ENCODE peak calls at places on chromosomes 4 and X, in nine cellular contexts. A is choroid plexus epithelial cell; P is T47D; Z is Caki2; N is progenitor cell of endocrine pancreas; T is adipocyte; E is stimulated activated effector memory CD8-positive, alpha-beta T cell treated with anti-CD3 and anti-CD28 coated beads, Interleukin-12 subunit alpha, Interleukin-12 subunit beta, amount 100 ng/mL, for 72 hours; G is HTR-8/SVneo; L is endothelial cell. M is an unnamed sample.

GRCh38 chr4:172654482-172654881 is 514.1 kb upstream of the GALNT7 start:
- DNase-seq in A (no peak), P (no peak), Z (peak), N (no peak), T (no peak), E (no peak), G (no peak), L (no peak), M (no peak)

GRCh38 chr4:169251291-169252235 is 19.2 kb downstream of the SH3RF1 start:
- DNase-seq in A (peak), P (no peak), Z (peak), N (no peak), T (peak), E (no peak), G (no peak), L (no peak), M (peak)

GRCh38 chr4:7777871-7778523 is 161.7 kb downstream of the AFAP1 start:
- DNase-seq in A (peak), P (no peak), Z (no peak), N (no peak), T (no peak), E (no peak), G (no peak), L (no peak), M (no peak)

GRCh38 chrX:103400931-103401330 is 24.6 kb downstream of the BEX3 start:
- DNase-seq in A (no peak), P (no peak), Z (peak), N (no peak), T (no peak), E (no peak), G (no peak), L (no peak), M (no peak)

GRCh38 chr4:38610844-38611550 is 53.0 kb upstream of the KLF3 start:
- DNase-seq in A (no peak), P (peak), Z (no peak), N (no peak), T (no peak), E (no peak), G (no peak), L (no peak), M (peak)

GRCh38 chr4:2794707-2795557 is 2.0 kb downstream of the SH3BP2 start:
- DNase-seq in A (peak), P (no peak), Z (peak), N (no peak), T (peak), E (peak), G (no peak), L (peak), M (peak)

GRCh38 chr4:1290165-1290977 is 680 bp downstream of the MAEA start:
- DNase-seq in A (peak), P (peak), Z (no peak), N (no peak), T (peak), E (no peak), G (no peak), L (no peak), M (peak)

GRCh38 chr4:178577933-178578332 is 1135.7 kb upstream of the AGA start:
- DNase-seq in A (no peak), P (peak), Z (no peak), N (no peak), T (no peak), E (no peak), G (no peak), L (no peak), M (peak)

GRCh38 chrX:85622635-85623034 is 243.2 kb upstream of the POF1B start:
- DNase-seq in A (no peak), P (no peak), Z (no peak), N (no peak), T (no peak), E (no peak), G (no peak), L (no peak), M (no peak)

GRCh38 chr4:2962099-2962455 is 1.1 kb downstream of the NOP14 start:
- DNase-seq in A (no peak), P (no peak), Z (no peak), N (no peak), T (peak), E (peak), G (no peak), L (no peak), M (no peak)

GRCh38 chrX:22526339-22526738 is 253.6 kb downstream of the CBLL2 start:
- DNase-seq in A (peak), P (no peak), Z (peak), N (no peak), T (peak), E (no peak), G (peak), L (no peak), M (peak)

GRCh38 chr4:174137698-174138097 is 145.8 kb downstream of the FBXO8 start:
- DNase-seq in A (no peak), P (peak), Z (no peak), N (no peak), T (no peak), E (no peak), G (no peak), L (no peak), M (no peak)

GRCh38 chrX:8341814-8342590 is 122.6 kb upstream of the VCX3B start:
- DNase-seq in A (no peak), P (no peak), Z (peak), N (no peak), T (no peak), E (no peak), G (no peak), L (no peak), M (peak)

GRCh38 chr4:102564399-102564921 is 63.3 kb downstream of the NFKB1 start:
- DNase-seq in A (peak), P (no peak), Z (peak), N (no peak), T (no peak), E (no peak), G (no peak), L (no peak), M (peak)

GRCh38 chrX:118872102-118872566 is 48.5 kb downstream of the ZCCHC12 start:
- DNase-seq in A (no peak), P (peak), Z (no peak), N (no peak), T (peak), E (no peak), G (no peak), L (no peak), M (peak)

GRCh38 chrX:147948531-147948930 is 32.6 kb upstream of the FMR1NB start:
- DNase-seq in A (no peak), P (no peak), Z (no peak), N (no peak), T (no peak), E (no peak), G (no peak), L (no peak), M (no peak)

GRCh38 chr4:184190711-184191110 is 27.0 kb downstream of the ENPP6 start:
- DNase-seq in A (no peak), P (no peak), Z (no peak), N (no peak), T (no peak), E (no peak), G (no peak), L (no peak), M (no peak)

GRCh38 chr4:10160280-10160856 is 43.8 kb upstream of the WDR1 start:
- DNase-seq in A (peak), P (peak), Z (no peak), N (no peak), T (no peak), E (no peak), G (no peak), L (peak), M (peak)

GRCh38 chr4:15349965-15350364 is 77.9 kb upstream of the C1QTNF7 start:
- DNase-seq in A (no peak), P (no peak), Z (no peak), N (no peak), T (no peak), E (no peak), G (no peak), L (no peak), M (no peak)

GRCh38 chr4:122772311-122772710 is 39.8 kb downstream of the BBS12 start:
- DNase-seq in A (peak), P (peak), Z (no peak), N (no peak), T (peak), E (no peak), G (no peak), L (no peak), M (no peak)

GRCh38 chrX:118552501-118552900 is 56.9 kb downstream of the DOCK11 start:
- DNase-seq in A (peak), P (no peak), Z (peak), N (no peak), T (peak), E (no peak), G (no peak), L (no peak), M (no peak)

GRCh38 chr4:84179413-84179812 is 319.7 kb downstream of the NKX6-1 start:
- DNase-seq in A (no peak), P (no peak), Z (no peak), N (no peak), T (no peak), E (no peak), G (no peak), L (no peak), M (no peak)

GRCh38 chrX:23662187-23662586 is 5.1 kb upstream of the PRDX4 start:
- DNase-seq in A (no peak), P (no peak), Z (no peak), N (no peak), T (no peak), E (no peak), G (no peak), L (no peak), M (no peak)

GRCh38 chr4:2587215-2587823 is 50.9 kb downstream of the FAM193A start:
- DNase-seq in A (no peak), P (no peak), Z (no peak), N (no peak), T (no peak), E (no peak), G (no peak), L (no peak), M (no peak)

GRCh38 chr4:1404573-1405248 is 1.5 kb downstream of the NKX1-1 start:
- DNase-seq in A (no peak), P (no peak), Z (no peak), N (no peak), T (no peak), E (no peak), G (no peak), L (no peak), M (no peak)

GRCh38 chr4:27176881-27177280 is 316.2 kb downstream of the STIM2 start:
- DNase-seq in A (no peak), P (no peak), Z (no peak), N (no peak), T (no peak), E (no peak), G (no peak), L (no peak), M (no peak)

GRCh38 chr4:177574446-177574845 is 132.2 kb upstream of the AGA start:
- DNase-seq in A (peak), P (no peak), Z (peak), N (no peak), T (no peak), E (no peak), G (no peak), L (no peak), M (peak)

GRCh38 chr4:24513718-24514117 is 70.6 kb downstream of the DHX15 start:
- DNase-seq in A (no peak), P (no peak), Z (no peak), N (no peak), T (no peak), E (no peak), G (no peak), L (no peak), M (no peak)

GRCh38 chr4:77734928-77735327 is 84.2 kb downstream of the CNOT6L start:
- DNase-seq in A (peak), P (no peak), Z (peak), N (no peak), T (peak), E (no peak), G (peak), L (no peak), M (peak)

GRCh38 chrX:104806346-104806745 is 240.3 kb downstream of the IL1RAPL2 start:
- DNase-seq in A (no peak), P (peak), Z (no peak), N (no peak), T (no peak), E (no peak), G (no peak), L (no peak), M (peak)

GRCh38 chrX:21730011-21730410 is 27.9 kb downstream of the SMPX start:
- DNase-seq in A (peak), P (no peak), Z (no peak), N (no peak), T (no peak), E (no peak), G (no peak), L (no peak), M (no peak)

GRCh38 chrX:49838374-49838773 is 9.3 kb downstream of the PAGE4 start:
- DNase-seq in A (peak), P (peak), Z (peak), N (no peak), T (peak), E (no peak), G (peak), L (peak), M (peak)

GRCh38 chr4:166049036-166049435 is 176.0 kb downstream of the TLL1 start:
- DNase-seq in A (no peak), P (no peak), Z (no peak), N (no peak), T (no peak), E (no peak), G (no peak), L (no peak), M (no peak)

GRCh38 chr4:151687021-151687640 is 73.7 kb downstream of the GATB start:
- DNase-seq in A (no peak), P (no peak), Z (no peak), N (no peak), T (peak), E (no peak), G (peak), L (no peak), M (peak)

GRCh38 chr4:181569553-181569952 is 673.6 kb upstream of the TENM3 start:
- DNase-seq in A (peak), P (peak), Z (peak), N (no peak), T (peak), E (no peak), G (peak), L (no peak), M (peak)

GRCh38 chr4:173505924-173506779 is 23.9 kb downstream of the HAND2 start:
- DNase-seq in A (peak), P (peak), Z (no peak), N (peak), T (peak), E (no peak), G (peak), L (peak), M (peak)

GRCh38 chr4:6338175-6338950 is 68.7 kb downstream of the WFS1 start:
- DNase-seq in A (no peak), P (no peak), Z (no peak), N (no peak), T (no peak), E (no peak), G (no peak), L (no peak), M (no peak)

GRCh38 chr4:81084624-81085023 is 54.1 kb downstream of the BMP3 start:
- DNase-seq in A (peak), P (no peak), Z (no peak), N (no peak), T (peak), E (no peak), G (no peak), L (no peak), M (no peak)

GRCh38 chr4:40405194-40405593 is 70.1 kb downstream of the CHRNA9 start:
- DNase-seq in A (no peak), P (no peak), Z (no peak), N (no peak), T (no peak), E (no peak), G (no peak), L (no peak), M (no peak)

M was measured in astrocyte of the hippocampus.